ENCODE peak calls at places on chromosomes 6 and 20, in six cellular contexts. D, O, P, X, V and F are unnamed samples.

GRCh38 chr6:17768388-17768787 is 61.7 kb upstream of the NUP153 start:
- DNase-seq in D (peak; percentile 26), O (no peak), P (no peak), X (no peak), V (no peak), F (no peak)

GRCh38 chr6:106163966-106164877 is 78.1 kb downstream of the PRDM1 start:
- DNase-seq in D (peak; percentile 29), O (no peak), P (peak; percentile 25), X (peak; percentile 31), V (no peak), F (no peak)

GRCh38 chr20:32332614-32333013 is 25.5 kb upstream of the ASXL1 start:
- DNase-seq in D (peak; percentile 61), O (no peak), P (no peak), X (no peak), V (peak; percentile 43), F (no peak)

GRCh38 chr6:61886608-61887259 is 399.3 kb downstream of the KHDRBS2 start:
- DNase-seq in D (no peak), O (peak; percentile 54), P (no peak), X (no peak), V (no peak), F (peak; percentile 42)

GRCh38 chr6:107124934-107125348 is 9.6 kb upstream of the BEND3 start:
- DNase-seq in D (no peak), O (peak; percentile 12), P (no peak), X (no peak), V (no peak), F (no peak)

GRCh38 chr20:37523012-37523391 is 2.0 kb downstream of the NNAT start:
- DNase-seq in D (no peak), O (no peak), P (no peak), X (no peak), V (no peak), F (no peak)

GRCh38 chr6:89999154-89999553 is 104.9 kb downstream of the GJA10 start:
- DNase-seq in D (no peak), O (peak; percentile 96), P (no peak), X (no peak), V (peak; percentile 90), F (peak; percentile 73)

GRCh38 chr20:45069261-45069660 is 31.7 kb downstream of the KCNS1 start:
- DNase-seq in D (no peak), O (no peak), P (no peak), X (no peak), V (no peak), F (no peak)

GRCh38 chr6:79225718-79226117 is 8.8 kb downstream of the HMGN3 start:
- DNase-seq in D (no peak), O (no peak), P (no peak), X (no peak), V (no peak), F (no peak)

GRCh38 chr20:38975539-38976120 is 13.5 kb downstream of the DHX35 start:
- DNase-seq in D (no peak), O (no peak), P (no peak), X (no peak), V (no peak), F (no peak)

GRCh38 chr6:1103027-1103426 is 208.9 kb upstream of the FOXQ1 start:
- DNase-seq in D (no peak), O (peak; percentile 89), P (no peak), X (no peak), V (no peak), F (peak; percentile 63)

GRCh38 chr6:165049362-165049761 is 260.0 kb downstream of the C6orf118 start:
- DNase-seq in D (no peak), O (peak; percentile 65), P (no peak), X (peak; percentile 1), V (peak; percentile 13), F (no peak)

GRCh38 chr20:54137115-54137514 is 36.7 kb downstream of the CYP24A1 start:
- DNase-seq in D (no peak), O (no peak), P (no peak), X (no peak), V (no peak), F (no peak)

GRCh38 chr20:14925286-14925685 is 587.9 kb upstream of the FLRT3 start:
- DNase-seq in D (peak; percentile 6), O (no peak), P (no peak), X (no peak), V (peak; percentile 29), F (no peak)

GRCh38 chr20:43536817-43537440 is 21.9 kb upstream of the SGK2 start:
- DNase-seq in D (peak; percentile 9), O (no peak), P (no peak), X (no peak), V (no peak), F (no peak)

GRCh38 chr6:93418448-93419303 is 683 bp downstream of the EPHA7 start:
- DNase-seq in D (peak; percentile 18), O (peak; percentile 71), P (no peak), X (no peak), V (peak; percentile 21), F (no peak)

GRCh38 chr6:117615981-117616961 is 14.0 kb upstream of the GOPC start:
- DNase-seq in D (peak; percentile 77), O (no peak), P (peak; percentile 39), X (peak; percentile 7), V (no peak), F (no peak)

GRCh38 chr6:33298773-33299236 is at the start of gene RGL2:
- DNase-seq in D (no peak), O (peak; percentile 73), P (peak; percentile 48), X (peak; percentile 58), V (peak; percentile 47), F (no peak)

GRCh38 chr20:2136275-2136674 is 34.6 kb downstream of the STK35 start:
- DNase-seq in D (no peak), O (no peak), P (no peak), X (no peak), V (no peak), F (no peak)

GRCh38 chr20:53100476-53100911 is 128.3 kb downstream of the TSHZ2 start:
- DNase-seq in D (no peak), O (no peak), P (no peak), X (no peak), V (peak; percentile 18), F (no peak)

GRCh38 chr6:126909493-126909892 is 209.0 kb upstream of the RSPO3 start:
- DNase-seq in D (no peak), O (peak; percentile 62), P (no peak), X (no peak), V (no peak), F (no peak)

GRCh38 chr6:109715616-109716015 is 24.5 kb downstream of the FIG4 start:
- DNase-seq in D (no peak), O (no peak), P (no peak), X (no peak), V (no peak), F (no peak)

GRCh38 chr6:30169658-30170614 is 6.6 kb downstream of the TRIM15 start:
- DNase-seq in D (peak; percentile 47), O (peak; percentile 60), P (no peak), X (no peak), V (peak; percentile 62), F (peak; percentile 38)

GRCh38 chr20:41138527-41139226 is 1.3 kb downstream of the PLCG1 start:
- DNase-seq in D (no peak), O (no peak), P (no peak), X (no peak), V (peak; percentile 54), F (no peak)

GRCh38 chr20:4962257-4962855 is 39.0 kb downstream of the SLC23A2 start:
- DNase-seq in D (no peak), O (no peak), P (no peak), X (peak; percentile 4), V (no peak), F (no peak)

GRCh38 chr6:169592558-169592957 is 109.3 kb downstream of the WDR27 start:
- DNase-seq in D (peak; percentile 71), O (no peak), P (no peak), X (no peak), V (no peak), F (no peak)

GRCh38 chr6:143146186-143146831 is 85.6 kb downstream of the AIG1 start:
- DNase-seq in D (no peak), O (no peak), P (no peak), X (no peak), V (no peak), F (no peak)

GRCh38 chr6:54191460-54191859 is 80.2 kb downstream of the MLIP start:
- DNase-seq in D (peak; percentile 68), O (peak; percentile 40), P (no peak), X (no peak), V (no peak), F (no peak)

GRCh38 chr6:142377112-142377848 is 75.5 kb downstream of the ADGRG6 start:
- DNase-seq in D (no peak), O (peak; percentile 9), P (no peak), X (no peak), V (peak; percentile 72), F (no peak)

GRCh38 chr6:133245033-133245903 is 4.1 kb downstream of the EYA4 start:
- DNase-seq in D (no peak), O (no peak), P (no peak), X (no peak), V (no peak), F (no peak)

GRCh38 chr6:89411269-89412070 is 603 bp downstream of the RRAGD start:
- DNase-seq in D (no peak), O (peak; percentile 56), P (no peak), X (peak; percentile 22), V (no peak), F (no peak)

GRCh38 chr20:44287272-44288097 is 23.5 kb downstream of the FITM2 start:
- DNase-seq in D (no peak), O (no peak), P (no peak), X (no peak), V (no peak), F (no peak)